ENCODE peak calls at places on chromosomes 1 and 21, in five cellular contexts. S is K562, O is H1, M is GM12878, H is HepG2. Z is an unnamed sample.

GRCh38 chr1:218748071-218748470 is 402.9 kb downstream of the TGFB2 start:
- DNase-seq in S (no peak), O (no peak), M (no peak), H (no peak), Z (no peak)

GRCh38 chr1:150902751-150903150 is 15.8 kb downstream of the CTXND2 start:
- DNase-seq in S (no peak), O (no peak), M (no peak), H (no peak), Z (no peak)

GRCh38 chr1:94819945-94820746 is at the start of gene SLC44A3:
- DNase-seq in S (no peak), O (peak; percentile 82), M (no peak), H (peak; percentile 26), Z (no peak)

GRCh38 chr1:6574025-6574620 is 5.7 kb upstream of the ZBTB48 start:
- DNase-seq in S (no peak), O (no peak), M (no peak), H (no peak), Z (no peak)

GRCh38 chr1:24110642-24111263 is 1.2 kb downstream of the MYOM3 start:
- DNase-seq in S (no peak), O (no peak), M (no peak), H (no peak), Z (no peak)

GRCh38 chr1:78420185-78420584 is 70.6 kb upstream of the PTGFR start:
- DNase-seq in S (no peak), O (no peak), M (no peak), H (no peak), Z (no peak)

GRCh38 chr1:156257711-156258110 is 9.9 kb upstream of the PAQR6 start:
- DNase-seq in S (no peak), O (no peak), M (no peak), H (no peak), Z (no peak)

GRCh38 chr1:8911416-8912309 is 33.2 kb upstream of the ENO1 start:
- DNase-seq in S (no peak), O (no peak), M (no peak), H (no peak), Z (no peak)

GRCh38 chr1:33162141-33162540 is 19.7 kb downstream of the TRIM62 start:
- DNase-seq in S (no peak), O (no peak), M (no peak), H (no peak), Z (no peak)

GRCh38 chr21:33299181-33299752 is 25.5 kb upstream of the IFNAR1 start:
- DNase-seq in S (no peak), O (no peak), M (peak; percentile 25), H (no peak), Z (no peak)

GRCh38 chr1:4700801-4701200 is 46.4 kb downstream of the AJAP1 start:
- DNase-seq in S (no peak), O (no peak), M (no peak), H (no peak), Z (no peak)

GRCh38 chr1:147852706-147853225 is 49.8 kb upstream of the GJA8 start:
- DNase-seq in S (no peak), O (no peak), M (no peak), H (no peak), Z (no peak)
- TF ChIP-seq RAD21 in S (no peak), O (no peak), M (no peak), H (no peak), Z (no peak)

GRCh38 chr1:225946803-225947202 is 5.8 kb upstream of the LEFTY2 start:
- DNase-seq in S (no peak), O (no peak), M (no peak), H (no peak), Z (no peak)
- TF ChIP-seq ZNF274 in S (no peak), O (no peak), M (no peak), H (no peak), Z (no peak)

GRCh38 chr1:181160322-181160721 is 71.8 kb downstream of the IER5 start:
- DNase-seq in S (no peak), O (no peak), M (no peak), H (no peak), Z (no peak)

GRCh38 chr1:181161170-181161870 is 72.8 kb downstream of the IER5 start:
- DNase-seq in S (no peak), O (no peak), M (no peak), H (no peak), Z (no peak)

GRCh38 chr1:181163662-181164061 is 75.2 kb downstream of the IER5 start:
- DNase-seq in S (no peak), O (no peak), M (no peak), H (no peak), Z (no peak)

GRCh38 chr1:181155339-181155738 is 66.8 kb downstream of the IER5 start:
- DNase-seq in S (no peak), O (no peak), M (no peak), H (no peak), Z (no peak)

DNA sequence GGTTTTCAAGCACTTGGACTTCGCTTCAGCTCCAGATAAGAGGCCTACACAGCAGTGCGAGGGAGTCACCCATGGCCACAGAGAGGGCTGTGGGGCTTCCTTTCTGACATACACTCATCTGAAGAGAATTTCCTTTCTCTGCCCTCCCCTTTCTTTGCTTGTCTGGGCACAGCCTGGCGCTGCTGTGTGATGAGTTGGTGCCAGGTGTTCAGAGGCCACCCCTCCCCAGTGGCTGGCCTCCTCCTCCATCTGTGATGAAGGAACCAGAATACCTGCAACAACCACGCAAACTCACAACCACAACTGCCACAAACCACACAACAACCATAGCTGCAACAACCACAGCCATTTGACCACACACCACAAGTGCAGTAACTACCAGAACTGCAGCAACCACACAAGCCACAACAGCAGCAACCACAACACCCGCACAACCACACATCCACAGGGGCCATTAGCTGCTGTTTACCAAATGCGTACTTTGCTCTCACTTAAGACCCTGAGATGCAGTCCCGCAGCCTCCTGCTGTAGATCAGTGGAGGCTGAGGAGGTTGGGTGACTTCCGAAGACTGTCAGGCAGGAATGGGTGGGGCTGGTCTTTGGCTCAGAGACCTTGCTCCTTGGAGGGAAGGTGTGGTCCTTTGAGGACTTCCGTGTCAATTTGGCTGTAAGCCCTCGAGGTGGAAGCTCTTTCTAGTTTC is 71.1 kb downstream of the IER5 start:
- DNase-seq in S (no peak), O (no peak), M (no peak), H (no peak), Z (no peak)
- TF ChIP-seq RAD21 in S (no peak), O (no peak), M (no peak), H (no peak), Z (no peak)

GRCh38 chr1:109272831-109273547 is 10.0 kb downstream of the PSRC1 start:
- DNase-seq in S (no peak), O (no peak), M (no peak), H (no peak), Z (no peak)
- TF ChIP-seq ZNF274 in S (no peak), O (no peak), M (no peak), H (no peak), Z (no peak)

Z was measured in HCT116.